ENCODE peak calls at places on chromosomes 16 and 17, in eight cellular contexts. B is vagina, U is transverse colon, J is esophagus muscularis mucosa, Q is ovary, S is heart left ventricle, K is upper lobe of left lung, W is A549. I is an unnamed sample.

GRCh38 chr16:51814617-51815016 is 663.5 kb upstream of the SALL1 start:
- DNase-seq in B (no peak), U (no peak), J (no peak), Q (no peak), S (no peak), K (no peak), W (no peak), I (no peak)

GRCh38 chr17:76816590-76817135 is 51.5 kb upstream of the MGAT5B start:
- DNase-seq in B (no peak), U (peak), J (no peak), Q (no peak), S (no peak), K (no peak), W (peak), I (peak)

GRCh38 chr17:47633996-47634395 is 15.7 kb upstream of the KPNB1 start:
- DNase-seq in B (no peak), U (no peak), J (no peak), Q (no peak), S (no peak), K (no peak), W (no peak), I (no peak)

GRCh38 chr17:73586921-73587680 is 57.1 kb downstream of the SDK2 start:
- DNase-seq in B (no peak), U (no peak), J (no peak), Q (no peak), S (peak), K (no peak), W (peak), I (no peak)

GRCh38 chr17:55720917-55721836 is 1.5 kb downstream of the TMEM100 start:
- DNase-seq in B (no peak), U (no peak), J (no peak), Q (no peak), S (no peak), K (no peak), W (no peak), I (no peak)

GRCh38 chr17:62592305-62593099 is 35.0 kb upstream of the MRC2 start:
- DNase-seq in B (no peak), U (no peak), J (no peak), Q (no peak), S (no peak), K (no peak), W (peak), I (no peak)

GRCh38 chr16:21060027-21060510 is 90.6 kb downstream of the DNAH3 start:
- DNase-seq in B (no peak), U (no peak), J (no peak), Q (no peak), S (no peak), K (no peak), W (no peak), I (no peak)

GRCh38 chr16:87127061-87127765 is 190.0 kb downstream of the C16orf95 start:
- DNase-seq in B (no peak), U (no peak), J (no peak), Q (peak), S (peak), K (peak), W (no peak), I (peak)

GRCh38 chr17:44558349-44559287 is 1.3 kb downstream of the FZD2 start:
- DNase-seq in B (no peak), U (no peak), J (no peak), Q (peak), S (no peak), K (peak), W (no peak), I (no peak)

GRCh38 chr17:48520631-48521045 is 10.2 kb downstream of the HOXB1 start:
- DNase-seq in B (no peak), U (no peak), J (no peak), Q (no peak), S (no peak), K (no peak), W (peak), I (no peak)

GRCh38 chr16:69157189-69157588 is 24.7 kb downstream of the UTP4 start:
- DNase-seq in B (no peak), U (no peak), J (no peak), Q (no peak), S (no peak), K (no peak), W (no peak), I (no peak)

GRCh38 chr17:27807567-27808470 is 7.5 kb upstream of the NOS2 start:
- DNase-seq in B (no peak), U (peak), J (no peak), Q (no peak), S (no peak), K (no peak), W (no peak), I (no peak)

GRCh38 chr17:60091908-60092331 is 13.2 kb upstream of the HEATR6 start:
- DNase-seq in B (no peak), U (no peak), J (no peak), Q (no peak), S (no peak), K (no peak), W (no peak), I (no peak)

GRCh38 chr16:4330277-4330882 is 14.5 kb downstream of the GLIS2 start:
- DNase-seq in B (no peak), U (peak), J (no peak), Q (peak), S (peak), K (peak), W (peak), I (peak)

GRCh38 chr17:80316927-80317705 is 56.5 kb downstream of the RNF213 start:
- DNase-seq in B (no peak), U (no peak), J (no peak), Q (no peak), S (peak), K (no peak), W (no peak), I (no peak)

GRCh38 chr17:50355701-50356341 is 9.9 kb downstream of the XYLT2 start:
- DNase-seq in B (no peak), U (no peak), J (no peak), Q (no peak), S (no peak), K (peak), W (no peak), I (no peak)

GRCh38 chr16:3839402-3840184 is 40.9 kb downstream of the CREBBP start:
- DNase-seq in B (no peak), U (no peak), J (no peak), Q (no peak), S (no peak), K (no peak), W (no peak), I (no peak)

GRCh38 chr17:6940186-6940649 is 55.6 kb upstream of the ALOX12 start:
- DNase-seq in B (no peak), U (peak), J (no peak), Q (peak), S (peak), K (no peak), W (no peak), I (no peak)

GRCh38 chr16:67388591-67388990 is 4.7 kb downstream of the TPPP3 start:
- DNase-seq in B (no peak), U (no peak), J (no peak), Q (no peak), S (no peak), K (no peak), W (no peak), I (no peak)

GRCh38 chr17:80030730-80031410 is 4.8 kb downstream of the TBC1D16 start:
- DNase-seq in B (no peak), U (peak), J (no peak), Q (no peak), S (no peak), K (peak), W (no peak), I (peak)

GRCh38 chr16:56355221-56355620 is 70.1 kb downstream of the AMFR start:
- DNase-seq in B (no peak), U (no peak), J (no peak), Q (peak), S (no peak), K (no peak), W (no peak), I (no peak)

GRCh38 chr17:7631398-7632380 is 1.8 kb downstream of the SHBG start:
- DNase-seq in B (no peak), U (no peak), J (no peak), Q (no peak), S (no peak), K (no peak), W (no peak), I (no peak)

GRCh38 chr17:82444941-82445521 is 5.5 kb downstream of the CYBC1 start:
- DNase-seq in B (no peak), U (no peak), J (no peak), Q (no peak), S (no peak), K (peak), W (no peak), I (peak)

GRCh38 chr16:87361916-87362619 is 21.5 kb downstream of the FBXO31 start:
- DNase-seq in B (no peak), U (no peak), J (no peak), Q (no peak), S (no peak), K (no peak), W (no peak), I (no peak)

GRCh38 chr16:88927661-88928060 is 49.3 kb downstream of the CBFA2T3 start:
- DNase-seq in B (no peak), U (no peak), J (no peak), Q (no peak), S (no peak), K (peak), W (no peak), I (no peak)

GRCh38 chr16:80317132-80318098 is 223.4 kb upstream of the DYNLRB2 start:
- DNase-seq in B (no peak), U (no peak), J (no peak), Q (no peak), S (no peak), K (peak), W (peak), I (no peak)

GRCh38 chr17:70011750-70012149 is 63.3 kb upstream of the KCNJ16 start:
- DNase-seq in B (no peak), U (no peak), J (no peak), Q (no peak), S (no peak), K (no peak), W (no peak), I (no peak)

GRCh38 chr17:65559483-65559801 is 2.0 kb downstream of the AXIN2 start:
- DNase-seq in B (no peak), U (no peak), J (no peak), Q (no peak), S (no peak), K (no peak), W (no peak), I (no peak)

GRCh38 chr17:71237903-71238538 is 882.8 kb upstream of the SOX9 start:
- DNase-seq in B (no peak), U (no peak), J (no peak), Q (no peak), S (no peak), K (no peak), W (peak), I (no peak)

GRCh38 chr16:47712276-47713224 is 251.4 kb downstream of the PHKB start:
- DNase-seq in B (no peak), U (no peak), J (no peak), Q (no peak), S (no peak), K (peak), W (no peak), I (no peak)

GRCh38 chr17:69470702-69471101 is 56.2 kb downstream of the MAP2K6 start:
- DNase-seq in B (no peak), U (peak), J (no peak), Q (no peak), S (no peak), K (no peak), W (no peak), I (no peak)

GRCh38 chr17:36947922-36948716 is 635 bp upstream of the AATF start:
- DNase-seq in B (peak), U (no peak), J (no peak), Q (no peak), S (no peak), K (no peak), W (peak), I (no peak)

GRCh38 chr17:17361543-17362511 is 58.7 kb downstream of the NT5M start:
- DNase-seq in B (no peak), U (no peak), J (no peak), Q (no peak), S (no peak), K (no peak), W (no peak), I (no peak)

GRCh38 chr17:55466671-55467070 is 44.6 kb downstream of the SMIM36 start:
- DNase-seq in B (no peak), U (no peak), J (no peak), Q (no peak), S (no peak), K (no peak), W (no peak), I (no peak)

GRCh38 chr17:12113156-12113555 is 92.5 kb downstream of the MAP2K4 start:
- DNase-seq in B (no peak), U (no peak), J (no peak), Q (no peak), S (no peak), K (no peak), W (no peak), I (no peak)

GRCh38 chr16:66093217-66093616 is 273.3 kb upstream of the CDH5 start:
- DNase-seq in B (no peak), U (no peak), J (peak), Q (no peak), S (no peak), K (no peak), W (no peak), I (no peak)

GRCh38 chr17:36851230-36851629 is 86.0 kb upstream of the LHX1 start:
- DNase-seq in B (no peak), U (no peak), J (no peak), Q (no peak), S (no peak), K (no peak), W (peak), I (no peak)

GRCh38 chr16:59783191-59783590 is 1049.1 kb upstream of the GOT2 start:
- DNase-seq in B (no peak), U (no peak), J (no peak), Q (no peak), S (no peak), K (no peak), W (no peak), I (no peak)

GRCh38 chr16:19935696-19936095 is 51.0 kb upstream of the GPRC5B start:
- DNase-seq in B (no peak), U (no peak), J (no peak), Q (no peak), S (no peak), K (no peak), W (no peak), I (peak)

DNA sequence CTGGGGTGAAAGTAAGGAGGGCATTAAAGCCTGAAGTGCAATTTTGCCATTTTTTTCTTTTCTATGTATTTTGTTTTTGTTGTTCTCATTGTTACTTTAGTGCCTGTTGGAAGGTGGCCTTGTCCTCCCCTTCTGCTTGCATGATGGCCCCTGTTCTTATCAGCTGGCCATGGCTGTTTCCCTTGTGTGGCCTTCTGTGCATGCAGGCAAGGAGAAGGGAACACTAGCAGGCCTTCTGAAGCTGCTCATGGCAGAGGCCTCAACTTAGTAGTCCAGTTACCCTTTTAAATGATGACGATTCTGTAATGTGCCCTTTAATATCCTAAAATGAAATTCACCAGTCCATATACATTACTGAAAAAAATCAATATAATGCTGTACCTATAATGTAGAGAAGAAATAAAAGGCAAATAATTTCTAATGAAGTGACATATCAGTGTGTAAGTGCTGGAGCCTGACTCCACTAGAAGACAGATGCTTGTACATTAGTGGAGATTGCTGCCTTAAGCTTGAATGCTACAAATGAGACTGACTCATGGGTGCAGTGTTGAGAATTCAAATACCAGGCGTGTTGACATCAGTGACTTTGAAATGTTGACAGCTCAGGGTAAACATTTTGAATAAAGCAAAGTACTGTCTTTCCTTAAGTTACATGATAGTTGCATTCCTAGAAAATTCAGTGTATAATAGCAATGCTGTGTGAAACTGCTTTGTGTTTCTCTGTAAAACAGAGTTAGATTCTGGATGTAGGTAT is 118.7 kb downstream of the SPECC1 start:
- DNase-seq in B (no peak), U (no peak), J (no peak), Q (no peak), S (no peak), K (no peak), W (peak), I (no peak)
- H3K27ac ChIP-seq in B (no peak), U (no peak), J (no peak), Q (no peak), S (no peak), K (no peak), W (no peak), I (no peak)

GRCh38 chr16:53090271-53090590 is 35.4 kb downstream of the CHD9 start:
- DNase-seq in B (no peak), U (no peak), J (no peak), Q (no peak), S (no peak), K (no peak), W (no peak), I (no peak)

GRCh38 chr16:53089434-53090270 is 34.9 kb downstream of the CHD9 start:
- DNase-seq in B (no peak), U (no peak), J (no peak), Q (no peak), S (peak), K (no peak), W (no peak), I (no peak)

GRCh38 chr16:53091508-53092211 is 36.9 kb downstream of the CHD9 start:
- DNase-seq in B (no peak), U (peak), J (no peak), Q (peak), S (peak), K (peak), W (no peak), I (peak)

GRCh38 chr16:53093162-53093744 is 38.5 kb downstream of the CHD9 start:
- DNase-seq in B (no peak), U (no peak), J (no peak), Q (no peak), S (no peak), K (no peak), W (no peak), I (no peak)

DNA sequence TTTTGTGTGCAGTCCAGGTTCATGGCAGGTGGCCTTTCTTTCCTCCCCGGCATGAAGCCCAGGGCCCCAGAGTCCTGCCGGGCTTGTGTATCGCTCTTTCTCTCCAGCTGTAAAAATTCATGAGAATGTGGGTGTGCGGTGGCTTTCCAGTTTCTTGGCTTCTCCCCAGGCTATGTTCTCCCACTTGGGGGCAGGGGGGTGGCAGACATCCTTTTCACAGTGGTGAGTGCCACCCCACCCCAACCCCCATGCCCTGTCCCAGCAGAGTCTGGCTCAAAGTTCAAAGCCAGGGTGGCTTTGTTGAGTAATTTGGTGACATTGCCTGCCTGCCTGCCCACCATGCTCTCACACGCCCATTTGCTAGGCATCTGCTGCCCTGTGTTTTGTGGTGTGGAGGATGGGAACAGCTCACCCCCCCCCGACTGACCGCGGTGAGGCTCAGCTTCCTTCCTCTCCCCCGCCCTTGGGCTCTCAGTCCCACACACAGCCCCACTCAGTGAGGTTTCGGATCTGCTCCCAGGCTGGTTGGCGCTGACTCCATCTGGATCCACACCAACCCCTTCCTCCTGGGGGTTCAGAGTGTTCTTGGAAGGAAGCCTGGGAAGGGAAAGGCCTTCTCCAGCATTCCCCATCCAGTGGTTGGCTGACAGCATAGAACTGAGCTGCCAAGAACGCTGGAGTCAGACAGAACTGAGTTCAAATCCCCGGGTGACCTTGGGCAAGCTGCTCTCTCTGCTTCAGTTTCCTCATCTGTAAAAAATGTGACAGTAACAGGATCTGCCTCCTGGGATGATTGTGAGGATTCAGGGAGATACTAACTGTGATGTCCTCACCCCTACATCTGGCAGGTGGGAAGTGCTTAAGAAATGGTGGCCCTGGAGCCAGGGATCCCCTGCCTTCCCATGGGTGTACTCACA is 36.1 kb downstream of the CHD9 start:
- DNase-seq in B (peak), U (peak), J (peak), Q (peak), S (peak), K (peak), W (no peak), I (peak)
- TF ChIP-seq POLR2A in B (no peak), U (no peak), J (no peak), Q (no peak), S (no peak), K (no peak), W (no peak), I (no peak)

GRCh38 chr16:17155936-17156335 is 314.8 kb downstream of the XYLT1 start:
- DNase-seq in B (no peak), U (no peak), J (no peak), Q (no peak), S (no peak), K (no peak), W (no peak), I (no peak)

GRCh38 chr16:17162560-17162959 is 308.2 kb downstream of the XYLT1 start:
- DNase-seq in B (no peak), U (no peak), J (no peak), Q (no peak), S (no peak), K (no peak), W (no peak), I (no peak)

GRCh38 chr16:17159616-17160015 is 311.1 kb downstream of the XYLT1 start:
- DNase-seq in B (no peak), U (no peak), J (no peak), Q (no peak), S (no peak), K (no peak), W (no peak), I (no peak)

GRCh38 chr16:17161034-17161433 is 309.7 kb downstream of the XYLT1 start:
- DNase-seq in B (no peak), U (no peak), J (no peak), Q (no peak), S (no peak), K (peak), W (no peak), I (no peak)

DNA sequence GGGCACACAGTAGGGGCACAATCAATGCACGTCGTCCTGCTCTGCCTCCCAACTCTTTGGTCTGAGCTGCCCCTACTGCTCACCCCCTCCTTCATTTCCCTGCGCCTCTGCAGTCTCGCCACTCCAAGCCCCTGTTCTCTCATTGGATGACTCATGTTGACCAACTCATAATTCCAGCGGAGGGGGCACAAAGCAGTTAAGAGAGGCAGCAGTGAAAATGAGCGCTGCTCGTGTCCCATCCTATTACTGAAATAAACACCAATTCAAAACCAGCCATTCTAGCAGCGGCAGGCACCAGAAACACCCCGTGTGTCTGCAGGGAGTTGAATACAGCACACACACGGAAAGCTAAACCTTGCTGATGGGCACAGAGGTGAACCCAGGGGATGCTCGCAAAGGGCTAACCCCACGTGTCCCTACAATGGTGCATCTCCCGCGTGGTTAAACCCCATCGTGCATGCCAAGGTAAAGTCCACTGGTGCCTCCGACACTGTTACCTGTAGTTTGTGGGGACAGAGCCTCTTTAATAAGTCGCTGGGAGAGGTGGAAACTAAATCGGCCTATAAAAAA is 310.4 kb downstream of the XYLT1 start:
- DNase-seq in B (no peak), U (no peak), J (no peak), Q (no peak), S (no peak), K (no peak), W (no peak), I (no peak)
- TF ChIP-seq CTCF in B (no peak), U (no peak), J (no peak), Q (no peak), S (no peak), K (no peak), W (no peak), I (no peak)

GRCh38 chr17:81435636-81436293 is 40.5 kb downstream of the BAHCC1 start:
- DNase-seq in B (no peak), U (no peak), J (no peak), Q (no peak), S (no peak), K (peak), W (no peak), I (no peak)
- H3K27ac ChIP-seq in B (peak), U (peak), J (peak), Q (peak), S (peak), K (peak), W (peak), I (no peak)

I was measured in body of pancreas.